ENCODE peak calls at places on chromosome 18, in six cellular contexts. P, F, E, A, R and N are unnamed samples.

GRCh38 chr18:12159446-12159845 is 65.8 kb downstream of the ANKRD62 start:
- DNase-seq in E (peak; percentile 14), F (no peak), R (no peak), A (no peak), P (no peak), N (peak; percentile 79)

GRCh38 chr18:57436965-57437333 is 1.8 kb downstream of the ONECUT2 start:
- DNase-seq in F (no peak), E (no peak), A (no peak), R (no peak), P (no peak), N (no peak)

GRCh38 chr18:36296591-36297418 is 708 bp upstream of the FHOD3 start:
- DNase-seq in E (peak; percentile 62), F (no peak), R (peak; percentile 68), P (peak; percentile 73), A (no peak), N (peak; percentile 64)

GRCh38 chr18:78073275-78073674 is 823.6 kb downstream of the GALR1 start:
- DNase-seq in R (no peak), P (peak; percentile 6), E (peak; percentile 1), F (no peak), A (no peak), N (no peak)

GRCh38 chr18:54060343-54061005 is 164.0 kb downstream of the MBD2 start:
- DNase-seq in A (no peak), E (no peak), P (no peak), R (no peak), F (no peak), N (no peak)

GRCh38 chr18:10343778-10344177 is 110.7 kb upstream of the APCDD1 start:
- DNase-seq in F (no peak), R (no peak), P (no peak), E (no peak), A (no peak), N (no peak)

GRCh38 chr18:80223581-80224148 is 23.6 kb downstream of the PARD6G start:
- DNase-seq in F (no peak), E (no peak), R (no peak), P (no peak), A (no peak), N (no peak)

GRCh38 chr18:8741524-8741923 is 36.2 kb downstream of the MTCL1 start:
- DNase-seq in F (no peak), E (no peak), P (no peak), A (no peak), R (no peak), N (no peak)

GRCh38 chr18:210780-211179 is 52.4 kb downstream of the USP14 start:
- DNase-seq in A (no peak), E (no peak), F (no peak), R (no peak), P (no peak), N (no peak)

GRCh38 chr18:36149514-36150289 is 20.0 kb downstream of the ELP2 start:
- DNase-seq in A (no peak), F (no peak), R (no peak), P (no peak), E (no peak), N (no peak)

GRCh38 chr18:34760444-34760843 is 50.3 kb downstream of the DTNA start:
- DNase-seq in E (no peak), F (no peak), P (no peak), R (no peak), A (no peak), N (no peak)

GRCh38 chr18:68764016-68764415 is 33.9 kb upstream of the CCDC102B start:
- DNase-seq in A (no peak), F (no peak), E (no peak), P (no peak), R (no peak), N (peak; percentile 29)

GRCh38 chr18:49460958-49461601 is 635 bp upstream of the DYM start:
- DNase-seq in R (no peak), E (no peak), A (no peak), P (no peak), F (no peak), N (peak; percentile 43)

GRCh38 chr18:78540636-78541400 is 438.8 kb upstream of the SALL3 start:
- DNase-seq in R (no peak), A (no peak), F (no peak), E (no peak), P (no peak), N (no peak)

GRCh38 chr18:11574545-11574944 is 34.9 kb upstream of the SLC35G4 start:
- DNase-seq in R (no peak), E (no peak), F (no peak), P (no peak), A (no peak), N (no peak)

GRCh38 chr18:37230762-37231161 is 334.8 kb downstream of the CELF4 start:
- DNase-seq in F (no peak), R (no peak), E (no peak), P (no peak), A (no peak), N (no peak)

GRCh38 chr18:61901334-61901986 is 8.7 kb upstream of the RNF152 start:
- DNase-seq in E (peak; percentile 68), F (no peak), A (no peak), R (peak; percentile 65), P (peak; percentile 85), N (no peak)

GRCh38 chr18:23669804-23670203 is 7.1 kb upstream of the ANKRD29 start:
- DNase-seq in P (no peak), R (no peak), F (no peak), A (no peak), E (no peak), N (no peak)